ENCODE peak calls at places on chromosomes 11 and 22, in four cellular contexts. Y, S, C and A are unnamed samples.

GRCh38 chr11:58127350-58127749 is 2.0 kb upstream of the OR9I1 start:
- DNase-seq in Y (no peak), S (no peak), C (no peak), A (no peak)

GRCh38 chr22:31977141-31977781 is 32.9 kb downstream of the YWHAH start:
- DNase-seq in Y (peak), S (peak), C (peak), A (peak)

GRCh38 chr11:74932169-74932568 is 16.7 kb downstream of the XRRA1 start:
- DNase-seq in Y (no peak), S (peak), C (peak), A (peak)

GRCh38 chr11:124086447-124086846 is 28.8 kb upstream of the VWA5A start:
- DNase-seq in Y (no peak), S (no peak), C (no peak), A (no peak)

GRCh38 chr11:9132203-9132878 is 40.9 kb upstream of the SCUBE2 start:
- DNase-seq in Y (no peak), S (no peak), C (peak), A (no peak)

GRCh38 chr11:134196756-134197155 is 27.0 kb downstream of the NCAPD3 start:
- DNase-seq in Y (no peak), S (no peak), C (no peak), A (no peak)

GRCh38 chr11:134539285-134539684 is 127.2 kb upstream of the B3GAT1 start:
- DNase-seq in Y (no peak), S (no peak), C (no peak), A (no peak)

GRCh38 chr11:26715133-26715532 is 6.7 kb downstream of the SLC5A12 start:
- DNase-seq in Y (no peak), S (no peak), C (peak), A (no peak)

GRCh38 chr11:23112987-23113886 is 253.0 kb upstream of the CCDC179 start:
- DNase-seq in Y (peak), S (peak), C (peak), A (peak)

GRCh38 chr11:35593143-35593542 is 25.1 kb upstream of the FJX1 start:
- DNase-seq in Y (no peak), S (peak), C (peak), A (peak)

GRCh38 chr22:22578702-22579424 is 19.8 kb upstream of the PRAME start:
- DNase-seq in Y (no peak), S (peak), C (peak), A (no peak)

GRCh38 chr11:118916842-118917388 is 8.8 kb downstream of the BCL9L start:
- DNase-seq in Y (no peak), S (peak), C (peak), A (no peak)

GRCh38 chr11:74683279-74683871 is 47.9 kb downstream of the CHRDL2 start:
- DNase-seq in Y (peak), S (no peak), C (peak), A (peak)